ENCODE peak calls at places on chromosomes 5 and 9, in eight cellular contexts. L is H9, T is PC-9, M is SJCRH30, B is ovary, Y is esophagus squamous epithelium, D is caudate nucleus, G is tibial nerve. P is an unnamed sample.

GRCh38 chr9:85079374-85079773 is 409.8 kb downstream of the NTRK2 start:
- DNase-seq in L (peak; percentile 32), T (no peak), M (no peak), B (no peak), Y (no peak), D (no peak), G (no peak), P (no peak)

GRCh38 chr5:133467325-133467700 is 145.0 kb downstream of the FSTL4 start:
- DNase-seq in L (no peak), T (no peak), M (no peak), B (no peak), Y (no peak), D (no peak), G (no peak), P (no peak)

GRCh38 chr9:100112677-100113336 is 13.8 kb downstream of the INVS start:
- DNase-seq in L (no peak), T (no peak), M (no peak), B (no peak), Y (no peak), D (no peak), G (no peak), P (no peak)

GRCh38 chr5:137619191-137619870 is 116.6 kb downstream of the KLHL3 start:
- DNase-seq in L (no peak), T (peak; percentile 76), M (peak; percentile 36), B (no peak), Y (no peak), D (no peak), G (peak; percentile 28), P (peak; percentile 20)

GRCh38 chr5:177545487-177546261 is 8.7 kb downstream of the FAM193B start:
- DNase-seq in L (no peak), T (no peak), M (peak; percentile 88), B (no peak), Y (no peak), D (no peak), G (peak; percentile 87), P (no peak)

GRCh38 chr9:137294091-137294683 is 7.9 kb downstream of the NRARP start:
- DNase-seq in L (peak; percentile 70), T (peak; percentile 54), M (peak; percentile 65), B (no peak), Y (no peak), D (no peak), G (no peak), P (no peak)

GRCh38 chr9:33167949-33168535 is 906 bp upstream of the B4GALT1 start:
- DNase-seq in L (no peak), T (no peak), M (peak; percentile 15), B (peak; percentile 35), Y (no peak), D (no peak), G (no peak), P (no peak)

GRCh38 chr9:19965336-19965735 is 176.5 kb upstream of the SLC24A2 start:
- DNase-seq in L (no peak), T (no peak), M (no peak), B (no peak), Y (no peak), D (no peak), G (no peak), P (no peak)

GRCh38 chr5:133713746-133714145 is 101.4 kb upstream of the FSTL4 start:
- DNase-seq in L (no peak), T (no peak), M (no peak), B (no peak), Y (no peak), D (no peak), G (no peak), P (no peak)

DNA sequence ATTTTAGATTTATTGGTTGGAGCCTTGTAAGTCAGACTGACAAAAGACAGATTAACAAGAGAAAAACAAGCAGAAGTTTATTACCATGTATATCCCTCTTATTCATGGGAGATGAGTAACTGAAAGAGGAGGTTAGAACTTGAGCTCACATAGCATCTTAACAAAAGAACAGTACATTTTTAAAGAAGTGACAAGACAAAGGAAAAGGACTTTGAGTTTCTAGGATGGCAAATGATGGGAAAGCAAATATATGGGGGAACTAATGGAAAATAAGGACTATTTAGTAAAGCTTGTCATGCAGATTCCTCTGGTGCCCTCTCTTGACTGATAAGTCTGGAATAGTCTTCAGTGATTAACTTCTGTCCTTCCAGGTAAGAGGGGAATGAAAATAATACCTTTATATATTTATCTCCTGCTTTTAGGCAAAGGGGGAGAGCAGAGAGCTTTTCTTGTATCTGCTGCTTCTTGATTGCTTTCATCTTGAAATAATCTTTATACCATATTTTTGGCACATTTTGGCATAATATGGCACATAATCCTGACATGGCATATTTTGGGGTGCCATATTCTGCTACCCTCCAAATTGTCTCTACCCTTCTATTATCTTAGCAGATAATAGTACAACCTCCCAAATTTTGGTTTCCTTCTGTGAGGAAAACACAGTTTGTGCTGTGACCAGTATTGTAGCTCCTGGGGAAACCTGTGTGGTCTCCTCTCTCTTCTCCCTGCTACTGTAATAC is 206.8 kb downstream of the TMC1 start:
- DNase-seq in L (no peak), T (no peak), M (no peak), B (no peak), Y (no peak), D (no peak), G (no peak), P (no peak)
- H3K27ac ChIP-seq in L (peak overlapping the region; percentile 57), T (no peak overlapping the region), M (no peak overlapping the region), B (no peak overlapping the region), Y (no peak overlapping the region), D (no peak overlapping the region), G (no peak overlapping the region), P (no peak overlapping the region)

GRCh38 chr9:35366627-35367026 is 123.3 kb upstream of the RUSC2 start:
- DNase-seq in L (no peak), T (no peak), M (no peak), B (no peak), Y (no peak), D (no peak), G (no peak), P (no peak)
- H3K27ac ChIP-seq in L (no peak overlapping the region), T (no peak overlapping the region), M (no peak overlapping the region), B (no peak overlapping the region), Y (no peak overlapping the region), D (no peak overlapping the region), G (no peak overlapping the region), P (no peak overlapping the region)

GRCh38 chr5:159163027-159163699 is 46.2 kb downstream of the RNF145 start:
- DNase-seq in L (no peak), T (no peak), M (peak; percentile 53), B (no peak), Y (no peak), D (no peak), G (no peak), P (no peak)
- H3K27ac ChIP-seq in L (no peak overlapping the region), T (no peak overlapping the region), M (peak overlapping the region; percentile 53), B (no peak overlapping the region), Y (no peak overlapping the region), D (no peak overlapping the region), G (no peak overlapping the region), P (no peak overlapping the region)

DNA sequence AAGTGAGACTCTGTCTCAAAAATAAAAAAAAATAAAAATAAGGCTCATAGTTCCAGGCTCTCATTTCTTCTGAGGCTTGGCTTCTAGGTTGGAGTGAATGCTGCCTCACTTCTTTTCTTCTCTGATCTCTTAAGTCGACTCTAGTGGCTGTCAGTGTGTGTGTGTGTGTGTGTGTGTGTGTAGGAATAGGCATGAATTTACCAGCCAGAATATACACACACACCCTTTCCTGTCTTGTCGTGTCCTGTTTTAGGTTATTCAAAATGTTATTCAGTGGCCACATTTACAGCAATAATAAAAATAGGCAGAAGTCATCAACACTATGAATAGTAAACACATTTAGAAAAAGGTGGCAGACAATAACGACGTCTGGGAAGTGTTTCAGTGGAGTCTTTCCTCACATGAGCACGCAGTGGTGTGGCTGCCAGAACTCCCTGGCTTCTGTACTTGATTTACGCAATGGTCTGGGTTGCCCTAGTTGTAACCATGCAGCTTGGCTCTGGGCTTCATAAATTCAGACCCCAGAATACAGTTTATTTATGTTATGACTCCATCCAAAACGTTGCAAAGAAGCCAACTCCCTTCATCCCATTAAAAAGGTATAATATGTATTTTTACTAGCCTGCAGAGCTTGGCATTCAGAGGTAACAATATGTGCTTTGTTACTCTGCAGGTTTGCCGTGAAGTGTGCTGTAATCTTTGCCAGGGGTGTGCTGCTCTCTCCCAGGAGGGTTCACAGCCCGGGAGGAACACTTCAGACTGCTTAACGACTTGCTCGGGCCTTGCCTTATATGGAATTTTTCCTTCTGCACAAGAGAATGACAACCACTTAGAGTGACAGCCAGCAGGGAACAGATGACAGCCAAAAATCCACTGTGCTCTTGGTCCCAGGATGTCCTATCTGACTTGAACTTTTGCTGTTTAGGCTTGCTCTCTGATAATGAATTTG is 34.4 kb upstream of the PALM2AKAP2 start:
- DNase-seq in L (no peak), T (no peak), M (no peak), B (no peak), Y (no peak), D (no peak), G (peak; percentile 66), P (no peak)
- H3K27ac ChIP-seq in L (no peak overlapping the region), T (no peak overlapping the region), M (no peak overlapping the region), B (no peak overlapping the region), Y (no peak overlapping the region), D (peak overlapping the region; percentile 24), G (no peak overlapping the region), P (no peak overlapping the region)

DNA sequence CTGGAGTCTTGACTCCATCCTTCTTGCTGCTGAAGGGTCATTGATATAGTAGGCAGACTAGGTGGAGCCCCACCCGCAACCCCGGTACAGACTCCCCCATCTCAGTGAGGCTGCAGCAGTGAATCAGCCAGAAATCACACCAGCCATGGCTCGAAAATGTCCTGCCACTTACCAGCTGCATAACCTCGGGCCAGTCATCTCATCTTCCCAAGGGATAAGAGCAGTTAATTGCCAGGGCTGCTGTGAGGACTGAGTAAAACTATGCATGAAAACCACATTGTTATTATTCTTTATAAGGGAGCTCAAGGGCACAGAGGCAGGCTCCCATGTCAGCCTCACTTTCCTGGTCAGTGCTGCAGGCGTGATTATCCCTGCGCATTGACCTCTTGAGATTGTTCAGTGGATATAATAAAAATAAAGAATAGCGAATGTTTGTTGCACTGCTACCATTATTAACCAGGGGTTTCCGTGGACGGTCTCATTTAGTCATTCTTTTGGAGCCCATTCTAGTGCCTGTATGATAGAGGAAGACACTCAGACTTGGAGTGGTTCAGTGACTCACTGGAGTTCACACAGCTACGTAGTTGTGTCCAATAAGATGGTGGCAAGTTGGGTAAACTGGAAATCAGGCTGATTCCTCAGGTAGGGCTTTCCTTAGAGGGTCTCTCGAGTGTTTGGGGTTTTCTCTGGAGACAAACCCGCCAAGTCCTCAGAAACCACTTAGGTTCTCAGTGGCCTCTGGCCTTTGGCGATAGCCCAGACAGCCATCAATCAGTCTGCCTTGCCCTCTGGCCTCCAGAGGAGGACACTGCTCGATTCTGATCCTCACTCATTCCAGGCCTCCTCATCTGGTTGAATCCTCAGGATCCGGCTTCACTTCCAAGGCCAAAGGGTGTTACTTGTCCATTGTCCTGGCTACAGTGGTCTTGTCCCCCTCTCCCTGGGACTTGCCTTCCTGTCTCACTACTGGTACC is 39.9 kb downstream of the COL15A1 start:
- DNase-seq in L (no peak), T (no peak), M (peak; percentile 87), B (no peak), Y (no peak), D (no peak), G (no peak), P (no peak)
- H3K27ac ChIP-seq in L (no peak overlapping the region), T (no peak overlapping the region), M (peak overlapping the region; percentile 16), B (no peak overlapping the region), Y (no peak overlapping the region), D (no peak overlapping the region), G (no peak overlapping the region), P (no peak overlapping the region)

DNA sequence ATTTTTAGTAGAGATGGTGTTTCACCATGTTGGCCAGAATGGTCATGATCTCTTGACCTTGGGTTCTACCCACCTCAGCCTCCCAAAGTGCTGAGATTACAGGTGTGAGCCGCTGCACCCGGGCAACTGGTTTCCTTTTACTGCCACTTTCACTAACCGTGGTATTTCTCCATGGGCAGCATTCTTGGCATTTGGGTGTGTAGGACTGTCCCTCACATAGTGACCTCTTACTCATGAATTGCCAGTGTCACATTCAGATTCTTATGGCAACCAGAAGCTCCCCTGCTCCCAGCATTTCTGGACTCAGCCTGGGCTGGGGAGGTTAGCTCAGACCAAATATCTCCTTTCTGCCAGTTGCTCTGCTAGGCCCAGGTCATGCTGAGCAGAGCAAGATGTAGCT is 50.1 kb downstream of the FOXI1 start:
- DNase-seq in L (no peak), T (peak; percentile 72), M (no peak), B (no peak), Y (no peak), D (no peak), G (no peak), P (no peak)
- H3K27ac ChIP-seq in L (no peak overlapping the region), T (peak overlapping the region; percentile 91), M (no peak overlapping the region), B (no peak overlapping the region), Y (no peak overlapping the region), D (no peak overlapping the region), G (no peak overlapping the region), P (no peak overlapping the region)

P was measured in substantia nigra.